ENCODE peak calls at places on chromosomes 1 and 21, in five cellular contexts. L, I, T, A and U are unnamed samples.

GRCh38 chr1:46244656-46245371 is 2.7 kb upstream of the RAD54L start:
- DNase-seq in L (no peak), I (no peak), T (peak), A (peak), U (peak)

GRCh38 chr1:51915958-51916357 is 37.4 kb upstream of the NRDC start:
- DNase-seq in L (no peak), I (peak), T (no peak), A (no peak), U (no peak)

GRCh38 chr1:19300211-19300610 is 11.6 kb upstream of the AKR7A3 start:
- DNase-seq in L (no peak), I (no peak), T (no peak), A (no peak), U (no peak)

GRCh38 chr1:226062558-226063361 is at the start of gene H3-3A:
- DNase-seq in L (peak), I (peak), T (peak), A (peak), U (peak)

GRCh38 chr1:217907504-217907903 is 276.4 kb downstream of the SPATA17 start:
- DNase-seq in L (no peak), I (no peak), T (peak), A (peak), U (no peak)

GRCh38 chr1:23799570-23800395 is 771 bp downstream of the GALE start:
- DNase-seq in L (no peak), I (peak), T (peak), A (peak), U (peak)

GRCh38 chr1:12552111-12552888 is 65.7 kb downstream of the DHRS3 start:
- DNase-seq in L (no peak), I (no peak), T (no peak), A (no peak), U (no peak)

GRCh38 chr1:200040516-200041138 is 13.1 kb downstream of the NR5A2 start:
- DNase-seq in L (peak), I (peak), T (peak), A (peak), U (no peak)

GRCh38 chr1:197017558-197018146 is 40.3 kb downstream of the CFHR5 start:
- DNase-seq in L (no peak), I (no peak), T (peak), A (no peak), U (no peak)

GRCh38 chr1:243213045-243213787 is 41.9 kb downstream of the CEP170 start:
- DNase-seq in L (no peak), I (no peak), T (peak), A (peak), U (peak)

GRCh38 chr1:182170941-182171461 is 109.5 kb upstream of the ZNF648 start:
- DNase-seq in L (no peak), I (peak), T (no peak), A (no peak), U (peak)

GRCh38 chr1:148374101-148374500 is 109.0 kb downstream of the PPIAL4G start:
- DNase-seq in L (no peak), I (no peak), T (no peak), A (no peak), U (no peak)

GRCh38 chr1:206908038-206908437 is 10.8 kb downstream of the IL24 start:
- DNase-seq in L (no peak), I (no peak), T (no peak), A (no peak), U (no peak)

GRCh38 chr1:201708085-201708512 is 120.9 kb upstream of the IPO9 start:
- DNase-seq in L (no peak), I (peak), T (peak), A (peak), U (peak)

GRCh38 chr21:46035809-46036695 is 54.5 kb downstream of the COL6A1 start:
- DNase-seq in L (no peak), I (peak), T (peak), A (no peak), U (peak)

GRCh38 chr1:31396633-31397351 is 16.2 kb upstream of the SERINC2 start:
- DNase-seq in L (no peak), I (no peak), T (peak), A (no peak), U (peak)

GRCh38 chr1:245142976-245143375 is 11.8 kb upstream of the KIF26B start:
- DNase-seq in L (no peak), I (no peak), T (no peak), A (no peak), U (no peak)

DNA sequence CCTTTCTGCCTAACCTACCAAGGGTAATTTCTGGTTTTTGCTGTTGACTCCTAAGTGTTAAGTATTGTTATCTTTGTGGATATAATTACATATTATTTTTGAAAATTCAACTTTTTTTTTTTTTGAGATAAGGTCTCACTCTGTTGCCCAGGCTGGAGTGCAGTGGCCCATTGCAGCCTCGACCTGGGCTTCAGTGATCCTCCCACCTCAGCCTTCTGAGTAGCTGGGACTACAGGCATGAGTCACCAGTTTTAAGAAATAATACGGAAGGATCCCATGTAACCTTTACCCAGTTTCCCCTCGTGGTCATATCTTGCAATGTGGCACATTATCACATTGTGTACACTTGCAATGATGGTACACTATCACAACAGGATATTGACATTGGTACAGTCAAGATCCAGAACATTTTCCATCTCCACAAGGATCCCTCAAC is 3.1 kb downstream of the CHD1L start:
- DNase-seq in L (no peak), I (no peak), T (peak), A (no peak), U (no peak)
- H3K4me3 ChIP-seq in L (no peak), I (no peak), T (no peak), A (no peak), U (no peak)

GRCh38 chr1:48362901-48363300 is 109.1 kb downstream of the SPATA6 start:
- DNase-seq in L (no peak), I (no peak), T (no peak), A (no peak), U (no peak)

DNA sequence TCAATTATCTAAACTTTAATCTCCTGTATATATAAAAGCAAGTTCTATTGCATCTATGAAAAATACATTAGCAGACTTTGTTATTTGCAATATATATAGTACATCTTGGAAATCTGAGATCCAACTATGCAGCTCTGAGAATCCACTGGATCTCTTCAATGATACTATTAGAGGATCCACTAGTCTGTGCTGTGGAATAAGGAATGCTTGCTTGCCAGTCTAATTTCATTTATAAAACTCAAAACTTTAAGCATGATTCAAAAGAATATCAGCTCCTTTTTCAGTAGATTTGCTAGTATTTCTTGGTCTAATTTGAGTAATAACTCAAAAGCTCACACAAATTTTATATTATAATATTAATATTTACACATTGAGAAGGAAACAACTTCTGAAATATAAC is 115.1 kb downstream of the SPATA6 start:
- DNase-seq in L (no peak), I (no peak), T (no peak), A (no peak), U (no peak)
- TF ChIP-seq CTCF in L (no peak), I (no peak), T (no peak), A (no peak), U (no peak)

DNA sequence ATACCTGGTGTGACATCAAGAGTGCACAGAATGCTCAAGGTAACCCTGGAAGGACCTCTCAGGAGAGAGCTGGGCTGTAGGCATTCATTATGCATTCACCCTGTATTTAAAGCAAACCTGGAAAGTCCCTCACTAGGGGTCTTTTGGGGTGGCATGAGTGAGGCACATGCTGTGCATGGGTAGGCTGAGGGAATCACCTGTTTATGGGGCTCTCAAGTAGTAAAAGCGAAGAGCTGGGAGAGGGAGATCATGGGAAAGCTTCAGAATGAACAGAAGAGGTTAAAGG is 736 bp downstream of the EFNA1 start:
- DNase-seq in L (no peak), I (no peak), T (no peak), A (no peak), U (no peak)
- H3K4me3 ChIP-seq in L (peak), I (peak), T (peak), A (peak), U (no peak)

GRCh38 chr1:160672118-160672517 is 25.3 kb upstream of the SLAMF1 start:
- DNase-seq in L (no peak), I (no peak), T (no peak), A (no peak), U (no peak)
- TF ChIP-seq CTCF in L (no peak), I (no peak), T (no peak), A (no peak), U (no peak)

GRCh38 chr1:43651188-43651587 is 1.2 kb downstream of the KDM4A start:
- DNase-seq in L (no peak), I (no peak), T (no peak), A (no peak), U (no peak)

GRCh38 chr1:43653893-43654292 is 3.9 kb downstream of the KDM4A start:
- DNase-seq in L (no peak), I (no peak), T (no peak), A (no peak), U (no peak)

GRCh38 chr1:43653339-43653738 is 3.4 kb downstream of the KDM4A start:
- DNase-seq in L (no peak), I (no peak), T (peak), A (peak), U (peak)

GRCh38 chr1:43650306-43650941 is 475 bp downstream of the KDM4A start:
- DNase-seq in L (peak), I (peak), T (peak), A (peak), U (peak)

DNA sequence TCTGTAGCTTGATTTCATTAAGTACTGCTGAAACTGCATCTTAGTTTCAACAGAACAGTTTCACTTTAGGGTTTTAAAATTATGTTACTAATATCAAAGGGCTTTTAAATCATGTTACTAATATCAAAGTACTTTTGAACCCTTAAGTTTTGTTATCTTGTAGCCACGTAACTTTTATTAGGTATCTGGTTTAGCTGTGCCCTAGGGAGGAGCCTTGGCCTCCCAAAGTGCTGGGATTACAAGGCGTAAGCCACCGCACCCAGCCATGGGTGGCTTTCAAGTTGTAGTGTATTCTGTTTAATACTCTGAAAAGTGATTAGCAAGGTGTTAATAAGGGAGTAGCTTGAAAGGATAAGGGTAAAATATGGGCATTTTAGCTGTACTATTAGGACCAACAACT is 2.0 kb downstream of the KDM4A start:
- DNase-seq in L (no peak), I (no peak), T (no peak), A (no peak), U (peak)
- H3K4me3 ChIP-seq in L (no peak), I (no peak), T (peak), A (peak), U (peak)

GRCh38 chr1:43008106-43008424 is 49.4 kb upstream of the SLC2A1 start:
- DNase-seq in L (no peak), I (no peak), T (no peak), A (no peak), U (no peak)
- TF ChIP-seq CTCF in L (no peak), I (no peak), T (no peak), A (no peak), U (no peak)

DNA sequence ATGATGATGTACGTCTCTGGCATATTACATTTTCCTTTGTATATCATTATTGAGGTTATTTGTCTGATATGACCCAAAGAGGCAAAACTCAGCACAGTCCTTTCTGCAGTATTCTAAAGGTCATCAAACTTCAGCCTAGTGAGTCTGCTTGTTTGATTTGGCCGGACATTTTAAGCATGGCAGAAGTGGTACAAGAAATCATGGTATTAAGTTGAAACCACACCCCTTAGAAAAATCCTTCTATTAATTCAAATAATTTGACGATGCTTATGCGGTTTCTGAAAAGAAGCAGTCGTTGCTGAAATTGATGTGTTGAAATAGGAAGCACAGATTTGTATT is 5.1 kb downstream of the ETS2 start:
- DNase-seq in L (no peak), I (no peak), T (no peak), A (no peak), U (no peak)
- H3K4me3 ChIP-seq in L (no peak), I (no peak), T (peak), A (peak), U (no peak)

GRCh38 chr1:1918901-1919303 is at the start of gene TMEM52:
- DNase-seq in L (peak), I (peak), T (no peak), A (no peak), U (no peak)
- TF ChIP-seq CTCF in L (no peak), I (no peak), T (no peak), A (no peak), U (no peak)

DNA sequence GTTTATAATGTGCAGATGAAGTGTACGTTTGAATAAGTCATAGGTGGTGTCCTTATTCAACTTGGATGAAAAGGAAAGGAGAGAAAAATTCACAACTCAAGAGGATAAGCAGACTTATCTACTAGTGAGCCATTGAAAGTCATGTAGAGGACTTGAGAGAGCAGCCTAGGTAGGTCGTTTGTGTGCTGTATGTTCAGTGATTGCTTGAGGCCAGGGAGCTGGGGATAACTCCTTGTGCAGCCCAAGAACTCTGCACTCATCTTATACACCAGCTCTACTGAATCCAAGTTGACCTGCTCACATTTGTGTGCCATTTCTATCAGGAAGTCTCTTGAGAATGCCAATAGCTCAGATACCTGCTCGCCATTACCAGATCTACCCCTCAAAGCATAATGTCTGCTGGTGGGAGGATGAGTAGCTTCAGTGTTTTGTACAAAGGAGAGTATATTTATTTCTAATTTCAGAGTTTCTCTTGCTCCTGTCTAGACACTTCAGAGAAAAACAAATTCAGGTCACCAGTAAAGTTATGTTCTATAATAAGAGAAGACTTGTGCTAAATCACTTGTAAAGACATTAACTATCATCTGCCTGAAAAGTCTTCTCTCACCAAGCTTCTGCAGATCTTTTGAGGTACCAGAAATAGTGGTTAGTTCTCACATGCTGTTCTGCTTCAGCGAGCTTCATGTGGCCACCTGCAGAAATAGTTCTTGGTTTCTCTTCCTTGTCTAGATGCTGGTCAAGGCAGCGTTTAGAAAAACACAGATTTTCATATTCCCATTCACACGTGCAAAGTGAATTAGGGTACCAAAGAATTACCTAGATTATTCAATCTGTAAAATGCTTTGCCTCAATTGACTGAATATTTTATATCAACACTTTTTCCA is 10.8 kb downstream of the S1PR1 start:
- DNase-seq in L (no peak), I (no peak), T (no peak), A (no peak), U (no peak)
- H3K4me3 ChIP-seq in L (no peak), I (no peak), T (no peak), A (no peak), U (no peak)